ENCODE peak calls at places on chromosomes 6 and 20, in six cellular contexts. M is NCI-H1417, Y is GDM1, U is GM20000, G is H54, X is NCI-H1105 treated with DMSO at 0.1 percent for 48 hours. H is an unnamed sample.

GRCh38 chr20:54619181-54619580 is 143.8 kb downstream of the DOK5 start:
- DNase-seq in U (no peak), Y (no peak), G (no peak), X (no peak), M (no peak), H (no peak)

GRCh38 chr20:19460386-19460785 is 247.9 kb downstream of the SLC24A3 start:
- DNase-seq in Y (no peak), X (no peak), G (no peak), M (no peak), U (no peak), H (no peak)

GRCh38 chr6:44789061-44789460 is 401.6 kb downstream of the CDC5L start:
- DNase-seq in M (no peak), Y (no peak), U (no peak), G (no peak), X (no peak), H (no peak)

GRCh38 chr6:134123666-134124208 is 71.3 kb upstream of the SLC2A12 start:
- DNase-seq in G (no peak), U (peak), M (peak), Y (no peak), X (peak), H (peak)

GRCh38 chr20:55472704-55473103 is 532.6 kb downstream of the CBLN4 start:
- DNase-seq in X (no peak), G (no peak), M (no peak), Y (no peak), U (no peak), H (no peak)

GRCh38 chr6:102994866-102995265 is 1601.4 kb downstream of the GRIK2 start:
- DNase-seq in X (no peak), U (no peak), G (no peak), M (no peak), Y (no peak), H (no peak)

GRCh38 chr20:12265662-12266061 is 348.0 kb downstream of the BTBD3 start:
- DNase-seq in U (no peak), X (no peak), Y (no peak), M (no peak), G (no peak), H (no peak)

GRCh38 chr6:31048090-31048489 is 37.8 kb downstream of the MUC22 start:
- DNase-seq in U (no peak), M (no peak), X (no peak), G (no peak), Y (no peak), H (no peak)

GRCh38 chr6:148746363-148747144 is at the start of gene UST:
- DNase-seq in U (peak), G (peak), M (peak), Y (peak), X (peak), H (peak)

GRCh38 chr6:3442444-3443220 is 14.2 kb downstream of the SLC22A23 start:
- DNase-seq in Y (no peak), X (no peak), M (no peak), G (peak), U (no peak), H (no peak)

GRCh38 chr6:51959744-51960383 is 127.5 kb downstream of the PKHD1 start:
- DNase-seq in X (peak), Y (peak), G (peak), U (peak), M (peak), H (peak)

GRCh38 chr6:10771371-10771894 is 23.8 kb downstream of the TMEM14B start:
- DNase-seq in U (no peak), Y (no peak), X (no peak), G (no peak), M (no peak), H (no peak)

GRCh38 chr6:108920751-108921150 is 72.5 kb downstream of the ARMC2 start:
- DNase-seq in G (no peak), U (no peak), Y (no peak), X (no peak), M (no peak), H (no peak)

GRCh38 chr6:111265842-111266241 is 178.5 kb downstream of the SLC16A10 start:
- DNase-seq in X (no peak), M (no peak), U (no peak), Y (no peak), G (no peak), H (no peak)

GRCh38 chr6:169343886-169344525 is 90.4 kb upstream of the THBS2 start:
- DNase-seq in Y (no peak), M (no peak), U (no peak), G (no peak), X (no peak), H (no peak)

GRCh38 chr6:39653631-39654030 is 71.6 kb downstream of the KIF6 start:
- DNase-seq in U (no peak), Y (no peak), G (no peak), X (no peak), M (no peak), H (no peak)

GRCh38 chr6:56808871-56809359 is 146.0 kb upstream of the BEND6 start:
- DNase-seq in G (peak), U (no peak), Y (no peak), X (no peak), M (peak), H (no peak)

GRCh38 chr6:150684715-150685459 is 85.2 kb downstream of the PLEKHG1 start:
- DNase-seq in Y (no peak), M (no peak), U (no peak), X (no peak), G (no peak), H (no peak)

GRCh38 chr20:46021361-46022359 is 7.4 kb upstream of the SLC12A5 start:
- DNase-seq in G (peak), Y (peak), X (peak), U (peak), M (peak), H (peak)

GRCh38 chr6:41970436-41970846 is 28.8 kb upstream of the CCND3 start:
- DNase-seq in U (no peak), M (no peak), X (no peak), Y (no peak), G (no peak), H (no peak)

GRCh38 chr6:37826993-37827392 is 7.5 kb downstream of the ZFAND3 start:
- DNase-seq in G (no peak), U (no peak), M (no peak), X (no peak), Y (no peak), H (no peak)

GRCh38 chr6:32109114-32109764 is at the start of gene TNXB:
- DNase-seq in G (no peak), U (no peak), Y (peak), M (no peak), X (peak), H (no peak)

GRCh38 chr20:47278907-47279348 is 77.6 kb downstream of the ZMYND8 start:
- DNase-seq in Y (no peak), G (no peak), U (no peak), X (no peak), M (no peak), H (no peak)

GRCh38 chr20:8394308-8394945 is 262.4 kb downstream of the PLCB1 start:
- DNase-seq in G (no peak), U (peak), M (no peak), X (no peak), Y (no peak), H (no peak)

GRCh38 chr20:35055445-35056276 is 36.9 kb downstream of the TRPC4AP start:
- DNase-seq in M (no peak), X (no peak), U (peak), Y (no peak), G (no peak), H (no peak)

GRCh38 chr6:1108198-1108597 is 203.7 kb upstream of the FOXQ1 start:
- DNase-seq in M (no peak), U (no peak), G (no peak), X (no peak), Y (no peak), H (no peak)

GRCh38 chr20:35636095-35636494 is 20.5 kb downstream of the SPAG4 start:
- DNase-seq in U (no peak), M (no peak), X (no peak), G (no peak), Y (no peak), H (no peak)